ENCODE peak calls at places on chromosomes 5 and 9, in nine cellular contexts. Q is AG10803, F is WERI-Rb-1, G is fibroblast of mammary gland, X is sigmoid colon, N is transverse colon, V is bronchial epithelial cell, Y is fibroblast of the aortic adventitia, L is PC-3. S is an unnamed sample.

GRCh38 chr5:64680289-64680688 is 10.0 kb upstream of the SHISAL2B start:
- DNase-seq in Y (peak; percentile 13), N (no peak), V (peak; percentile 44), L (peak; percentile 31), G (no peak), X (no peak), F (peak; percentile 48), Q (no peak), S (no peak)

GRCh38 chr9:137435980-137436760 is 5.0 kb downstream of the ENTPD8 start:
- DNase-seq in Y (peak; percentile 73), N (peak; percentile 86), V (peak; percentile 68), L (peak; percentile 90), X (peak; percentile 88), G (peak; percentile 85), Q (peak; percentile 69), F (no peak), S (peak; percentile 87)

GRCh38 chr9:3992924-3993323 is 306.9 kb downstream of the GLIS3 start:
- DNase-seq in F (no peak), X (no peak), G (peak; percentile 47), N (no peak), Q (peak; percentile 65), Y (peak; percentile 85), L (no peak), V (no peak), S (peak; percentile 8)

GRCh38 chr5:123344819-123345426 is 78.3 kb downstream of the CEP120 start:
- DNase-seq in V (peak; percentile 38), Q (peak; percentile 54), G (peak; percentile 60), L (peak; percentile 34), N (no peak), F (peak; percentile 9), Y (peak; percentile 75), X (no peak), S (peak; percentile 15)

GRCh38 chr9:115267788-115268187 is 149.8 kb upstream of the TNC start:
- DNase-seq in Y (peak; percentile 54), N (no peak), Q (peak; percentile 29), X (no peak), F (no peak), L (peak; percentile 11), V (no peak), G (peak; percentile 30), S (no peak)

GRCh38 chr9:5361326-5362005 is 21.8 kb upstream of the RLN1 start:
- DNase-seq in F (no peak), Y (peak; percentile 16), Q (peak; percentile 30), L (no peak), V (no peak), G (no peak), X (no peak), N (no peak), S (no peak)

GRCh38 chr9:21160178-21160577 is 6.3 kb downstream of the IFNA21 start:
- DNase-seq in Q (no peak), F (no peak), V (peak; percentile 14), N (no peak), X (no peak), L (no peak), Y (no peak), G (peak; percentile 0), S (no peak)

GRCh38 chr5:136246122-136246521 is 53.2 kb upstream of the SMIM32 start:
- DNase-seq in L (no peak), Q (no peak), X (no peak), N (no peak), Y (no peak), F (no peak), V (peak; percentile 90), G (no peak), S (no peak)

GRCh38 chr5:27742805-27743204 is 704.4 kb upstream of the CDH9 start:
- DNase-seq in L (no peak), Q (no peak), G (no peak), X (no peak), N (no peak), F (no peak), V (no peak), Y (no peak), S (no peak)

GRCh38 chr5:31365776-31366175 is 166.1 kb downstream of the DROSHA start:
- DNase-seq in G (no peak), Q (no peak), N (no peak), Y (no peak), V (no peak), F (no peak), L (no peak), X (no peak), S (no peak)

GRCh38 chr9:33884856-33885701 is 68.1 kb downstream of the UBE2R2 start:
- DNase-seq in L (peak; percentile 46), Q (peak; percentile 9), G (peak; percentile 39), Y (peak; percentile 83), X (no peak), V (peak; percentile 3), F (no peak), N (peak; percentile 26), S (no peak)

GRCh38 chr5:163408311-163408923 is 29.0 kb upstream of the CCNG1 start:
- DNase-seq in F (peak; percentile 34), Q (peak; percentile 67), N (peak; percentile 69), X (peak; percentile 63), G (peak; percentile 69), Y (peak; percentile 88), V (peak; percentile 50), L (peak; percentile 71), S (peak; percentile 81)

GRCh38 chr9:116491219-116491618 is 195.9 kb upstream of the TRIM32 start:
- DNase-seq in Y (peak; percentile 32), G (no peak), N (no peak), Q (no peak), F (no peak), X (no peak), V (no peak), L (no peak), S (no peak)

GRCh38 chr9:131608469-131609115 is 63.3 kb downstream of the PRRT1B start:
- DNase-seq in X (peak; percentile 93), G (peak; percentile 70), Y (peak; percentile 92), L (peak; percentile 76), V (peak; percentile 86), N (peak; percentile 44), Q (peak; percentile 87), F (no peak), S (peak; percentile 91)

DNA sequence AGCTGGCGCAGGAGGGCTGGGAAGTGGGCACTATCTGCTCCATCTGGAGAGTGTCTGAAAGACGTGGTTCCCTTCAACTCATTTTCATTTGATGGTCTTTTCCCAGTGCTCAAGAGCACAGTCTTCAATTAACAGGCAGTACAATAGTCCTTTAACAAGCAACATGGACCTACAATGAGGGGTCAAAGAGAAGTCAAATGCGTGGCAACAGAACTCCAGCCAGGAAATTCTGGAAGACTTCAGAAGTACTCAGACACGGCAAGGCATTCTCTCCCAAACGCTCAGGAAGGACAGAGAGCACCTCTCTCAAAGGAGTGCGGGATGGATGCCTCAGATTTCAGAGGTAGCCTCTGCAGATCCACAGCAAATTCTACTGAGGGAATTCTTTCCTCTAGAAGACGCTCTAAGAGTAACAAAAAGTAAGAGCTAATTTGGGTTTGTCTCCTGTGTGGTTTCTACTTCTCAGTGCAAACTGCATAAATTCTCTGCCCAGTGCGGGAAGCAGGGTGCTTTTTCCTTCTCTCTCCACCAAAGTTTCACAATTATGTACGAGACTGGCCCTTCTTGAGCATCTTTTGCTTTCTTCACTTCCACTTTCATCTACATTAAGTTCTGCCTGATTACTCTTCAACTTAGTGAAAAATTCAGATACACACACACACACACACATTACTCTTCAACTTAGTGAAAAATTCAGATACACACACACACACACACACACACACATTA is 56.4 kb downstream of the LHFPL2 start:
- DNase-seq in L (no peak), X (no peak), Q (no peak), V (no peak), G (peak; percentile 45), N (no peak), F (no peak), Y (peak; percentile 59), S (peak; percentile 23)
- H3K4me3 ChIP-seq in L (peak overlapping the region; percentile 24), X (no peak overlapping the region), Q (no peak overlapping the region), V (no peak overlapping the region), G (no peak overlapping the region), N (no peak overlapping the region), F (no peak overlapping the region), Y (no peak overlapping the region), S (no peak overlapping the region)

GRCh38 chr9:92706218-92706940 is 36.4 kb upstream of the IPPK start:
- DNase-seq in F (peak; percentile 51), Y (no peak), G (peak; percentile 33), Q (peak; percentile 35), L (peak; percentile 60), X (no peak), V (peak; percentile 85), N (no peak), S (no peak)
- TF ChIP-seq CTCF in F (peak; percentile 85), Y (peak; percentile 37), G (peak; percentile 51), Q (peak; percentile 54), L (peak; percentile 71), X (no peak), V (peak; percentile 78), N (peak; percentile 23), S (peak; percentile 17)

DNA sequence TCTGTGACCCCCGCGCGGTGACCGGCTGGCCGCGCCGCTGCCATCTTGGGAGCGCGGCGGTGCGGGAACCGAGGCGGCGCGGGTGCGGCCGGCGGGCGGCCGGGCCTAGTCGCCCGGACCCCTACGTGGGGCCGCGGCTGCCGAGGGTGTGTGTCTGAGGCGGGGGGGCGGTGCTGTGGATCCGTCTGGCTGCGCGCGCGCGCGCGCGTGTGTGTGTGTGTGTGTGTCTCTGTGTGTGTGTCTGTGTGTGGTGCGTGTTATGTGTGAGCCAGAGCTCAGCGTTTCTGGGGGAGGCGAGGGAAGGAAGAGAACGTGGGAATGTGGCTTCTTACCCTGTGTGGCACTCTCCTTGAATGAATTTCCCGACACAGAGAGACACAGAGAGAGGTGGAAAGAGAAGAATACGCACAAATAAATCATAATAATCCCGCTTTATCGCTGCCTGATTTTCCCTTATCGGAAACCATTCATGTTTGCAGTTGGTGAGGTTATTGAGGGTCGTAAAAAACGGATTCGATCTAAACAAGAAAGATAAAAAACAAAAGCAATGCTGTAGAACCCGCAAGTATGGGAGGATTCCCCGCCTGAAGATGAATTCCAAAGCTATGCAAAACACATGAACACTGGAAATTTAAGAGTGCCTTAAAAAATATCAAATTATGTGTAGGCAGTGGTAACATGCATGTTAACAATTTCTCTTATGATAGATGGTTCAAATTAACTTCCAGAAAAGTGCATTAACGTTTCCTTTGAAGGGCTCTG is 5.7 kb downstream of the NR2F1 start:
- DNase-seq in F (no peak), Y (no peak), N (no peak), X (peak; percentile 67), Q (no peak), V (no peak), L (no peak), G (no peak), S (no peak)
- H3K4me3 ChIP-seq in F (no peak overlapping the region), Y (no peak overlapping the region), N (no peak overlapping the region), X (peak overlapping the region; percentile 10), Q (no peak overlapping the region), V (no peak overlapping the region), L (peak overlapping the region; percentile 48), G (peak overlapping the region; percentile 43), S (no peak overlapping the region)

DNA sequence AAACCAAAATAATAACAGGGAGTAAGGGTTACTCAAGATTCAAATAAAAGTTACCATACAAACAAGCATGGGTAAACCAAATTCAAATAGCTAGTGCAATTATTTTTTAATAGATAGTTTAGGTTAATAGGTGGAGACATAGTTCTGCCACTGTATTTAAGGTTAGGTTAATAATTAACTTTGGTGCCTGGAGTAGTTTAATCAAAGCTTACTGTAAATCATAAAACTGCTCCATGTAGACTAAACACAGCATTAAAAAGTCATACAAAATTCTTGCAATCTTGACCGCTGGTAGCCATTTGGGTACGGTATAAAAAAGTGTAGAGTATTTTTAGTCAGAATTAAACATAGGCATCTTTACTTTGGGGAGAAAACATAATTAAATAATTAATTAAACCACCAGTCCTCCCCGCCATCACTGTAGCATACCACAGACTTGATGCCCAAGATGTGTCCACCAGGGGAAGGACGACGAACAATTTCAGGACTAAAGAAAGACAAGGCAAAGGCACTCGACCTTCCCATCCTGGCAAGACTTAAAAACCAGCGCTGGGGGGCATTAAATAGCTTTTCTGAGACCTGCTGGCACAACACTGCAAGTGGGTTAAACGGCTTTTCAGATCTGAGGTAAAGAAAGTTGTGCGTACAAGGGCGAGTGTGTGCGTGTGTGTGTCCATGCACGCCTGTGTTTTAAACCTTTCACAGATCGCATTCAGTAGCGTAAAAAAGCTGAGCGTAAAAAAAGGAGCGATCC is 2.9 kb downstream of the SEMA6A start:
- DNase-seq in Y (no peak), N (no peak), G (no peak), Q (no peak), F (no peak), L (no peak), X (no peak), V (no peak), S (no peak)
- TF ChIP-seq CTCF in Y (no peak), N (peak; percentile 46), G (no peak), Q (no peak), F (no peak), L (no peak), X (peak; percentile 19), V (no peak), S (no peak)